ENCODE peak calls at places on chromosome 9, in six cellular contexts. O is T-cell; C is dorsolateral prefrontal cortex; G is EL; Q is activated naive CD4-positive, alpha-beta T cell; W is hypothalamus. Y is an unnamed sample.

GRCh38 chr9:132099741-132100407 is 20.2 kb upstream of the MED27 start:
- DNase-seq in Q (no peak), C (no peak), O (no peak), G (no peak), W (no peak), Y (no peak)

GRCh38 chr9:136975624-136976023 is 1.7 kb upstream of the PTGDS start:
- DNase-seq in Q (no peak), O (no peak), C (peak; percentile 85), G (no peak), W (peak; percentile 34), Y (no peak)

GRCh38 chr9:105204416-105204815 is 40.0 kb upstream of the SLC44A1 start:
- DNase-seq in O (no peak), G (no peak), C (no peak), W (no peak), Q (no peak), Y (no peak)

GRCh38 chr9:127803507-127804352 is 1.0 kb downstream of the FPGS start:
- DNase-seq in C (no peak), O (no peak), W (no peak), G (peak; percentile 67), Q (no peak), Y (no peak)

GRCh38 chr9:85502815-85503643 is 238.7 kb downstream of the AGTPBP1 start:
- DNase-seq in C (no peak), W (no peak), G (no peak), O (no peak), Q (no peak), Y (no peak)

GRCh38 chr9:33187519-33188218 is 20.5 kb upstream of the B4GALT1 start:
- DNase-seq in G (peak; percentile 19), C (no peak), W (no peak), Q (no peak), O (no peak), Y (no peak)

GRCh38 chr9:134299068-134299467 is 27.2 kb upstream of the RXRA start:
- DNase-seq in O (no peak), G (no peak), W (no peak), Q (no peak), C (no peak), Y (no peak)

GRCh38 chr9:89606049-89606481 is 1.3 kb downstream of the GADD45G start:
- DNase-seq in W (peak; percentile 60), Q (no peak), G (peak; percentile 78), C (peak; percentile 57), O (no peak), Y (peak; percentile 10)

GRCh38 chr9:74824654-74825053 is 63.1 kb downstream of the TRPM6 start:
- DNase-seq in C (no peak), G (peak; percentile 16), W (no peak), Q (no peak), O (no peak), Y (no peak)

GRCh38 chr9:93667627-93668026 is 91.2 kb downstream of the PHF2 start:
- DNase-seq in Q (no peak), O (no peak), C (peak; percentile 11), W (no peak), G (no peak), Y (peak; percentile 1)

GRCh38 chr9:504921-505821 is 290.5 kb downstream of the DOCK8 start:
- DNase-seq in Q (no peak), O (no peak), W (peak; percentile 32), G (no peak), C (no peak), Y (peak; percentile 3)

GRCh38 chr9:14910178-14910805 is at the start of gene FREM1:
- DNase-seq in Q (no peak), W (peak; percentile 3), O (no peak), C (peak; percentile 37), G (no peak), Y (no peak)